ENCODE peak calls at places on chromosomes 13 and 19, in ten cellular contexts. One of them, this sample, is unnamed.

GRCh38 chr19:5294403-5295160 is 46.0 kb downstream of the PTPRS start:
- DNase-seq in CD8-positive, alpha-beta T cell: no peak
- DNase-seq in tibial nerve: no peak
- DNase-seq in stomach: no peak
- DNase-seq in heart left ventricle: no peak
- DNase-seq in PC-3: no peak
- DNase-seq in transverse colon: no peak
- DNase-seq in body of pancreas: no peak
- DNase-seq in MM.1S: no peak
- DNase-seq in AG09309: no peak
- DNase-seq in this sample: no peak

GRCh38 chr19:18168673-18169381 is 4.8 kb upstream of the IFI30 start:
- DNase-seq in CD8-positive, alpha-beta T cell: no peak
- DNase-seq in tibial nerve: no peak
- DNase-seq in stomach: no peak
- DNase-seq in heart left ventricle: no peak
- DNase-seq in PC-3: no peak
- DNase-seq in transverse colon: no peak
- DNase-seq in body of pancreas: no peak
- DNase-seq in MM.1S: no peak
- DNase-seq in AG09309: no peak
- DNase-seq in this sample: no peak

GRCh38 chr13:111242585-111242984 is 77.9 kb upstream of the TEX29 start:
- DNase-seq in CD8-positive, alpha-beta T cell: no peak
- DNase-seq in tibial nerve: no peak
- DNase-seq in stomach: no peak
- DNase-seq in heart left ventricle: no peak
- DNase-seq in PC-3: no peak
- DNase-seq in transverse colon: no peak
- DNase-seq in body of pancreas: no peak
- DNase-seq in MM.1S: no peak
- DNase-seq in AG09309: no peak
- DNase-seq in this sample: no peak

GRCh38 chr19:48614436-48615144 is at the start of gene FAM83E:
- DNase-seq in CD8-positive, alpha-beta T cell: no peak
- DNase-seq in tibial nerve: no peak
- DNase-seq in stomach: peak; percentile 90
- DNase-seq in heart left ventricle: no peak
- DNase-seq in PC-3: peak; percentile 41
- DNase-seq in transverse colon: peak; percentile 96
- DNase-seq in body of pancreas: no peak
- DNase-seq in MM.1S: no peak
- DNase-seq in AG09309: no peak
- DNase-seq in this sample: no peak

GRCh38 chr13:20424959-20425358 is 100.7 kb downstream of the CRYL1 start:
- DNase-seq in CD8-positive, alpha-beta T cell: no peak
- DNase-seq in tibial nerve: no peak
- DNase-seq in stomach: no peak
- DNase-seq in heart left ventricle: no peak
- DNase-seq in PC-3: no peak
- DNase-seq in transverse colon: no peak
- DNase-seq in body of pancreas: no peak
- DNase-seq in MM.1S: no peak
- DNase-seq in AG09309: no peak
- DNase-seq in this sample: peak; percentile 26

GRCh38 chr19:2112516-2113320 is 16.0 kb downstream of the IZUMO4 start:
- DNase-seq in CD8-positive, alpha-beta T cell: no peak
- DNase-seq in tibial nerve: no peak
- DNase-seq in stomach: no peak
- DNase-seq in heart left ventricle: no peak
- DNase-seq in PC-3: no peak
- DNase-seq in transverse colon: no peak
- DNase-seq in body of pancreas: no peak
- DNase-seq in MM.1S: no peak
- DNase-seq in AG09309: no peak
- DNase-seq in this sample: no peak

GRCh38 chr13:98592353-98592740 is 15.4 kb upstream of the STK24 start:
- DNase-seq in CD8-positive, alpha-beta T cell: no peak
- DNase-seq in tibial nerve: no peak
- DNase-seq in stomach: no peak
- DNase-seq in heart left ventricle: no peak
- DNase-seq in PC-3: no peak
- DNase-seq in transverse colon: peak; percentile 53
- DNase-seq in body of pancreas: no peak
- DNase-seq in MM.1S: no peak
- DNase-seq in AG09309: no peak
- DNase-seq in this sample: no peak

GRCh38 chr13:106028916-106029315 is 506.5 kb downstream of the EFNB2 start:
- DNase-seq in CD8-positive, alpha-beta T cell: no peak
- DNase-seq in tibial nerve: no peak
- DNase-seq in stomach: no peak
- DNase-seq in heart left ventricle: no peak
- DNase-seq in PC-3: no peak
- DNase-seq in transverse colon: no peak
- DNase-seq in body of pancreas: no peak
- DNase-seq in MM.1S: no peak
- DNase-seq in AG09309: no peak
- DNase-seq in this sample: no peak

GRCh38 chr19:10927691-10928562 is 512 bp downstream of the YIPF2 start:
- DNase-seq in CD8-positive, alpha-beta T cell: no peak
- DNase-seq in tibial nerve: no peak
- DNase-seq in stomach: no peak
- DNase-seq in heart left ventricle: no peak
- DNase-seq in PC-3: no peak
- DNase-seq in transverse colon: no peak
- DNase-seq in body of pancreas: no peak
- DNase-seq in MM.1S: no peak
- DNase-seq in AG09309: no peak
- DNase-seq in this sample: no peak

GRCh38 chr19:14094854-14095253 is 4.3 kb upstream of the SAMD1 start:
- DNase-seq in CD8-positive, alpha-beta T cell: no peak
- DNase-seq in tibial nerve: no peak
- DNase-seq in stomach: no peak
- DNase-seq in heart left ventricle: no peak
- DNase-seq in PC-3: no peak
- DNase-seq in transverse colon: no peak
- DNase-seq in body of pancreas: no peak
- DNase-seq in MM.1S: no peak
- DNase-seq in AG09309: no peak
- DNase-seq in this sample: no peak

DNA sequence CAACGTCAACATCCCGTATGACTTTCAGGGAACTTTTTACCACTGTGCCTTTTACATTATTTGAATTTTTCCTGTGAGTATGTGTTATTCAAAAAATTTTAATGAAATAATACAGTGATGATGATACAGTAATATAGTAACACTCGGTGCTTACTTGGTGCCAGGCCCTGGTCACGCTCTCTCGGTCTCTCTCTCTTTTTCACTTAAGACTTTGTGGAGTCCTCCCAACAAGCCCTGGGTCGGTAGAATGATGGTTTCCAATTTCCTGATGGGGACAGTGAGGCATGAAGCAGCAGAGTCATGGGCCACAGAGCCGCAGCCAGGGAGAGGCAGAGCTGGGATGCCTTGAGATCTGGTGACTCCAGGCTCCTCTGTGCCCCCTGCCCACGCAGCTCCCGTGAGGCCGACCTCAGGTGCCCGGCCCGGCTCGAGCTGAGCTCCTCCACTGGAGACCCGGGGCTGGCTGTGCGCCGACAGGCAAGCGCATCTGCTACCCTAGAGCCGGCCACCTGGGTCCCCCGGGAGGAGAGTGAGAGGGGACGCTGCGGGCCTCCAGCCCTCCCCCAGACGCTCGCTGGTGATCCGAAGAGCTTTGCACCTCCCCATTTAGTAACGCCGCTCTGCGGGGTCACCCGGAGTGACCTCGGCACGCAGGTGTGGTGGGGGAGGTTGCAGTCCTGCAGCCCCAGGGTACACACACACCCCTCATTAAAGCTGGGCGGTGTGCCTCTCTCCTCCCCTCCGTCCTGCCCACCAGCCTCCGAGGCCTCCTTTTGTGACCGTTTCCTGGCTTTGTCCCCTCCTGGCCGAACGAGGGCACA is 4.4 kb upstream of the SBK3 start:
- DNase-seq in CD8-positive, alpha-beta T cell: no peak
- DNase-seq in tibial nerve: no peak
- DNase-seq in stomach: peak; percentile 35
- DNase-seq in heart left ventricle: peak; percentile 39
- DNase-seq in PC-3: peak; percentile 81
- DNase-seq in transverse colon: peak; percentile 19
- DNase-seq in body of pancreas: no peak
- DNase-seq in MM.1S: no peak
- DNase-seq in AG09309: peak; percentile 81
- DNase-seq in this sample: peak; percentile 62
- H3K4me3 ChIP-seq in CD8-positive, alpha-beta T cell: no peak overlapping the region
- H3K4me3 ChIP-seq in tibial nerve: peak overlapping the region; percentile 10
- H3K4me3 ChIP-seq in stomach: no peak overlapping the region
- H3K4me3 ChIP-seq in heart left ventricle: no peak overlapping the region
- H3K4me3 ChIP-seq in PC-3: no peak overlapping the region
- H3K4me3 ChIP-seq in transverse colon: no peak overlapping the region
- H3K4me3 ChIP-seq in body of pancreas: no peak overlapping the region
- H3K4me3 ChIP-seq in MM.1S: no peak overlapping the region
- H3K4me3 ChIP-seq in AG09309: peak overlapping the region; percentile 1
- H3K4me3 ChIP-seq in this sample: peak overlapping the region; percentile 38

GRCh38 chr13:40993987-40994386 is 25.1 kb downstream of the ELF1 start:
- DNase-seq in CD8-positive, alpha-beta T cell: no peak
- DNase-seq in tibial nerve: no peak
- DNase-seq in stomach: peak; percentile 45
- DNase-seq in heart left ventricle: no peak
- DNase-seq in PC-3: peak; percentile 91
- DNase-seq in transverse colon: peak; percentile 31
- DNase-seq in body of pancreas: peak; percentile 63
- DNase-seq in MM.1S: no peak
- DNase-seq in AG09309: no peak
- DNase-seq in this sample: no peak
- TF ChIP-seq CTCF in CD8-positive, alpha-beta T cell: no peak
- TF ChIP-seq CTCF in tibial nerve: no peak
- TF ChIP-seq CTCF in stomach: no peak
- TF ChIP-seq CTCF in heart left ventricle: no peak
- TF ChIP-seq CTCF in PC-3: no peak
- TF ChIP-seq CTCF in transverse colon: peak; percentile 25
- TF ChIP-seq CTCF in body of pancreas: peak; percentile 27
- TF ChIP-seq CTCF in MM.1S: no peak
- TF ChIP-seq CTCF in AG09309: no peak
- TF ChIP-seq CTCF in this sample: no peak

GRCh38 chr19:36423925-36424324 is 5.5 kb upstream of the ZFP82 start:
- DNase-seq in CD8-positive, alpha-beta T cell: no peak
- DNase-seq in tibial nerve: no peak
- DNase-seq in stomach: no peak
- DNase-seq in heart left ventricle: no peak
- DNase-seq in PC-3: no peak
- DNase-seq in transverse colon: no peak
- DNase-seq in body of pancreas: no peak
- DNase-seq in MM.1S: no peak
- DNase-seq in AG09309: no peak
- DNase-seq in this sample: no peak

GRCh38 chr19:36417752-36418286 is 625 bp downstream of the ZFP82 start:
- DNase-seq in CD8-positive, alpha-beta T cell: no peak
- DNase-seq in tibial nerve: no peak
- DNase-seq in stomach: no peak
- DNase-seq in heart left ventricle: peak; percentile 24
- DNase-seq in PC-3: no peak
- DNase-seq in transverse colon: no peak
- DNase-seq in body of pancreas: no peak
- DNase-seq in MM.1S: no peak
- DNase-seq in AG09309: no peak
- DNase-seq in this sample: no peak

GRCh38 chr19:36420961-36421748 is 2.7 kb upstream of the ZFP82 start:
- DNase-seq in CD8-positive, alpha-beta T cell: no peak
- DNase-seq in tibial nerve: no peak
- DNase-seq in stomach: no peak
- DNase-seq in heart left ventricle: peak; percentile 42
- DNase-seq in PC-3: no peak
- DNase-seq in transverse colon: no peak
- DNase-seq in body of pancreas: no peak
- DNase-seq in MM.1S: no peak
- DNase-seq in AG09309: no peak
- DNase-seq in this sample: no peak

GRCh38 chr19:36418287-36419001 is at the start of gene ZFP82:
- DNase-seq in CD8-positive, alpha-beta T cell: peak; percentile 56
- DNase-seq in tibial nerve: peak; percentile 50
- DNase-seq in stomach: peak; percentile 58
- DNase-seq in heart left ventricle: peak; percentile 91
- DNase-seq in PC-3: peak; percentile 25
- DNase-seq in transverse colon: peak; percentile 73
- DNase-seq in body of pancreas: peak; percentile 61
- DNase-seq in MM.1S: no peak
- DNase-seq in AG09309: peak; percentile 32
- DNase-seq in this sample: peak; percentile 27

DNA sequence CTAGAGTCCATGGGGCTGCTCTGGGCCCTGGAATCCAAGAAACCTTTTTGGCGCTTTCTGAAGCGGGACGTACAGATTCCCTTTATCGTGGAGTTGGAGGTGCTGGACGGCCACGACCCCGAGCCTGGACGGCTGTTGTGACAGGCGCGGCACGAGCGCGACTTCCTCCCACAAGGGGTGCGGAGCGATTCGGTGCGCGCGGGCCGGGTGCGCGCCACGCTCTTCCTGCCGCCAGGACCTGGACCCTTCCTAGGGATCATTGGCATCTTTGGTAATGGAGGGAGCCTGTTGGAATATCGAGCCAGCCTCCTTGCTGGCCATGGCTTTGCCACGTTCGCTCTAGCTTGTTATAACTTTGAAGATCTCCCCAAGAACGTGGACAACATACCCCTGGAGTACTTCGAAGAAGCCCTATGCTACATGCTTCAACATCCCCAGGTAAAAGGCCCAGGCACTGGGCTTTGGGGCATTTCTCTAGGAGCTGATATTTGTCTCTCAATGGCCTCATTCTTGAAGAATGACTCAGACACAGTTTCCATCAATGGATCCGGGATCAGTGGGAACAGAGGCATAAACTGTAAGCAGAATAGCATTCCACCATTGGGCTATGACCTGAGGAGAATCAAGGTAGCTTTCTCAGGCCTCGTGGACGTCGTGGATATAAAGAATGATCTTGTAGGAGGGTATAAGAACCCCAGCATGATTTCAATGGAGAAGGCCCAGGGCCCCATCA is 3.5 kb upstream of the ZFP82 start:
- DNase-seq in CD8-positive, alpha-beta T cell: no peak
- DNase-seq in tibial nerve: no peak
- DNase-seq in stomach: no peak
- DNase-seq in heart left ventricle: no peak
- DNase-seq in PC-3: no peak
- DNase-seq in transverse colon: no peak
- DNase-seq in body of pancreas: no peak
- DNase-seq in MM.1S: no peak
- DNase-seq in AG09309: no peak
- DNase-seq in this sample: no peak
- H3K4me3 ChIP-seq in CD8-positive, alpha-beta T cell: no peak overlapping the region
- H3K4me3 ChIP-seq in tibial nerve: peak overlapping the region; percentile 53
- H3K4me3 ChIP-seq in stomach: peak overlapping the region; percentile 43
- H3K4me3 ChIP-seq in heart left ventricle: peak overlapping the region; percentile 54
- H3K4me3 ChIP-seq in PC-3: no peak overlapping the region
- H3K4me3 ChIP-seq in transverse colon: peak overlapping the region; percentile 20
- H3K4me3 ChIP-seq in body of pancreas: no peak overlapping the region
- H3K4me3 ChIP-seq in MM.1S: no peak overlapping the region
- H3K4me3 ChIP-seq in AG09309: peak overlapping the region; percentile 50
- H3K4me3 ChIP-seq in this sample: peak overlapping the region; percentile 43

DNA sequence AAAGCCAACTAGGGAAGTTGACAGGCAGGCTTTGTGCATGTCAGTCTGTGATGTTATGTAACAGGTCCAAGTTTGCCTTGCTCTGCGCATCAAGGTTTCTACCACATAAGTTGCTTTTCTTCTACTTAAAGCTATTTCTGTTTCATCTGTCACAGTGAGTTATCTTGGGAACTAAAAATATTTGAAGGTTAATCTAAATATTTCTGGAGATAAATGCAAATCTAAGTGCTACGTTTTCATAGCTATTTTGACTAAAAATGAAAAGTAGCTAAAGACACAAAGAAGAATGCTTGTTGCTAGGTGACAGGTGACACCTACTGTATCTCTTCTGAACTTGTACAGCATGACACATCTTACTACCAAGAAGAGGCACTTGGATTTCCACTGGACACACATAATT is 135.6 kb downstream of the KLF12 start:
- DNase-seq in CD8-positive, alpha-beta T cell: no peak
- DNase-seq in tibial nerve: no peak
- DNase-seq in stomach: no peak
- DNase-seq in heart left ventricle: no peak
- DNase-seq in PC-3: no peak
- DNase-seq in transverse colon: no peak
- DNase-seq in body of pancreas: no peak
- DNase-seq in MM.1S: no peak
- DNase-seq in AG09309: no peak
- DNase-seq in this sample: no peak
- TF ChIP-seq CTCF in CD8-positive, alpha-beta T cell: no peak
- TF ChIP-seq CTCF in tibial nerve: no peak
- TF ChIP-seq CTCF in stomach: no peak
- TF ChIP-seq CTCF in heart left ventricle: no peak
- TF ChIP-seq CTCF in PC-3: no peak
- TF ChIP-seq CTCF in transverse colon: no peak
- TF ChIP-seq CTCF in body of pancreas: no peak
- TF ChIP-seq CTCF in MM.1S: peak; percentile 8
- TF ChIP-seq CTCF in AG09309: no peak
- TF ChIP-seq CTCF in this sample: no peak

This sample was measured in AG04450.